ENCODE peak calls at places on chromosomes 5 and 9, in ten cellular contexts. A is GM12865, N is tibial nerve, B is upper lobe of right lung, S is esophagus squamous epithelium, H is fibroblast of lung, R is cardiac muscle cell, Z is D721Med, D is nephron progenitor cell, I is neural progenitor cell. O is an unnamed sample.

GRCh38 chr5:154437281-154437965 is 8.4 kb upstream of the SAP30L start:
- DNase-seq in A (no peak), N (no peak), B (no peak), S (no peak), H (no peak), R (no peak), Z (no peak), D (no peak), I (no peak), O (no peak)

GRCh38 chr9:91677354-91677753 is 253.7 kb upstream of the NFIL3 start:
- DNase-seq in A (no peak), N (no peak), B (no peak), S (no peak), H (peak), R (peak), Z (no peak), D (no peak), I (no peak), O (no peak)

GRCh38 chr9:100992632-100993031 is 35.9 kb upstream of the PLPPR1 start:
- DNase-seq in A (no peak), N (no peak), B (no peak), S (no peak), H (no peak), R (no peak), Z (no peak), D (no peak), I (no peak), O (no peak)

GRCh38 chr5:112024769-112025168 is 267.8 kb upstream of the NREP start:
- DNase-seq in A (peak), N (no peak), B (no peak), S (no peak), H (no peak), R (no peak), Z (no peak), D (no peak), I (no peak), O (no peak)

GRCh38 chr5:9358961-9359686 is 186.8 kb downstream of the SEMA5A start:
- DNase-seq in A (no peak), N (no peak), B (no peak), S (no peak), H (peak), R (peak), Z (no peak), D (no peak), I (no peak), O (no peak)

GRCh38 chr5:103612545-103612944 is 50.0 kb upstream of the NUDT12 start:
- DNase-seq in A (no peak), N (no peak), B (no peak), S (no peak), H (no peak), R (no peak), Z (no peak), D (no peak), I (no peak), O (no peak)

GRCh38 chr9:121194730-121195129 is 6.9 kb downstream of the RAB14 start:
- DNase-seq in A (no peak), N (no peak), B (no peak), S (no peak), H (no peak), R (no peak), Z (no peak), D (no peak), I (no peak), O (no peak)

GRCh38 chr5:68942169-68942568 is 151.6 kb upstream of the SLC30A5 start:
- DNase-seq in A (no peak), N (no peak), B (no peak), S (no peak), H (no peak), R (no peak), Z (no peak), D (no peak), I (no peak), O (no peak)

GRCh38 chr9:127447416-127448111 is 3.6 kb downstream of the RPL12 start:
- DNase-seq in A (no peak), N (no peak), B (no peak), S (no peak), H (peak), R (no peak), Z (no peak), D (no peak), I (no peak), O (no peak)

GRCh38 chr9:120711841-120712538 is 2.3 kb downstream of the MEGF9 start:
- DNase-seq in A (peak), N (no peak), B (no peak), S (no peak), H (no peak), R (no peak), Z (no peak), D (no peak), I (no peak), O (no peak)

GRCh38 chr5:68395844-68396523 is 180.4 kb downstream of the PIK3R1 start:
- DNase-seq in A (no peak), N (no peak), B (no peak), S (no peak), H (no peak), R (no peak), Z (no peak), D (no peak), I (no peak), O (no peak)

GRCh38 chr5:53368516-53368915 is 111.9 kb upstream of the FST start:
- DNase-seq in A (no peak), N (no peak), B (no peak), S (no peak), H (peak), R (no peak), Z (no peak), D (no peak), I (no peak), O (no peak)

GRCh38 chr5:1723476-1723875 is 76.2 kb downstream of the MRPL36 start:
- DNase-seq in A (no peak), N (no peak), B (peak), S (no peak), H (no peak), R (no peak), Z (no peak), D (peak), I (no peak), O (no peak)

GRCh38 chr9:22203371-22204138 is 194.4 kb upstream of the CDKN2B start:
- DNase-seq in A (no peak), N (no peak), B (no peak), S (no peak), H (peak), R (peak), Z (no peak), D (no peak), I (no peak), O (no peak)

GRCh38 chr5:107395632-107396350 is 274.9 kb downstream of the EFNA5 start:
- DNase-seq in A (peak), N (no peak), B (no peak), S (no peak), H (peak), R (no peak), Z (no peak), D (no peak), I (no peak), O (no peak)

GRCh38 chr9:37167456-37167855 is 47.1 kb downstream of the ZCCHC7 start:
- DNase-seq in A (no peak), N (no peak), B (no peak), S (no peak), H (peak), R (no peak), Z (no peak), D (no peak), I (no peak), O (no peak)

GRCh38 chr5:32707394-32707997 is 3.6 kb upstream of the NPR3 start:
- DNase-seq in A (peak), N (no peak), B (no peak), S (no peak), H (peak), R (peak), Z (no peak), D (no peak), I (peak), O (peak)

GRCh38 chr5:122882836-122883235 is 37.4 kb downstream of the SNX24 start:
- DNase-seq in A (no peak), N (no peak), B (no peak), S (no peak), H (peak), R (peak), Z (no peak), D (no peak), I (no peak), O (no peak)

GRCh38 chr5:67747096-67747495 is 468.5 kb upstream of the PIK3R1 start:
- DNase-seq in A (no peak), N (no peak), B (no peak), S (no peak), H (no peak), R (no peak), Z (no peak), D (no peak), I (no peak), O (no peak)

GRCh38 chr5:90294604-90295003 is 115.0 kb downstream of the CETN3 start:
- DNase-seq in A (no peak), N (no peak), B (no peak), S (no peak), H (no peak), R (no peak), Z (no peak), D (no peak), I (no peak), O (no peak)

GRCh38 chr5:129962506-129962905 is 58.2 kb downstream of the CHSY3 start:
- DNase-seq in A (no peak), N (no peak), B (no peak), S (no peak), H (no peak), R (no peak), Z (no peak), D (no peak), I (no peak), O (no peak)

GRCh38 chr9:69643098-69643497 is 29.1 kb downstream of the APBA1 start:
- DNase-seq in A (no peak), N (no peak), B (no peak), S (no peak), H (no peak), R (no peak), Z (no peak), D (no peak), I (no peak), O (no peak)

GRCh38 chr5:158553195-158553945 is 546.3 kb downstream of the EBF1 start:
- DNase-seq in A (no peak), N (no peak), B (no peak), S (no peak), H (peak), R (peak), Z (no peak), D (no peak), I (no peak), O (no peak)

DNA sequence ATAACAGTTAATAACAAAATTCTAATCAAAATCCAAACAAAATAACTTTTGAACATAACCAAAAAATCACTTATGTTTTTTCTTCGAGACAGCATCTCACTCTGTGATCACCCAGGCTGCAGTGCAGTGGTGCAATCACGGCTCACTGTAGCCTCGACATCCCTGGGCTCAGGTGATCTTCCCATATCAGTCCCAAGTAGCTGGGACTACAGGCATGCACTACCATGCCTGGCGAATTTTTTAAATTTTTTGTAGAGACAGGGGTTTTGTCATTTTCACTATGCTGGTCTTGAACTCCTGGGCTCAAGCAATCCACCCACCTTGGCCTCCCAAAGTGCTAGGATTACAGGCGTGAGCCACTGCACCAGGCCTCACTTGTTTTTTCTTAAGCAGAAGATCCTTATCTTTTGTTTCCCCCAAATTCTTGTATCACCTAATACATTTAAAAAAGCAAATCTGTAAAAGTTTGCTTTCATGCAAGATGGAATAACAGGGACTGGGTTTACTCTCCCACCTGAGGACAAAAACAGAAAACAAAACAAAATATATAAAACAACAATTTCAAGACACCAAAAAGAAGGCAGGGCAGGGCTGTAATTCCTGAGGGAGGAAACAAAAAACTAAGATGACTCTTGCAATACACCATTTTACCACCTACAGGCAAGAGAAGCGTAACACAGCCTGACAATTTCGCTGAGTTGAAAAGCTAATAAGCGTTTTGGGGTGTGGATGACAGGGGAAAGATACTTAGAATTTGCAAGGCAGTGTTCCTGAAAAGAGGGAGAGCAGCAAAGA is 71.4 kb downstream of the RAPGEF6 start:
- DNase-seq in A (no peak), N (no peak), B (no peak), S (no peak), H (no peak), R (no peak), Z (no peak), D (no peak), I (peak), O (no peak)
- TF ChIP-seq CTCF in A (no peak), N (no peak), B (no peak), S (no peak), H (no peak), R (no peak), Z (no peak), D (no peak), I (peak), O (peak)

GRCh38 chr9:504921-505821 is 290.5 kb downstream of the DOCK8 start:
- DNase-seq in A (peak), N (no peak), B (peak), S (no peak), H (peak), R (peak), Z (no peak), D (peak), I (peak), O (peak)

GRCh38 chr9:503331-503730 is 288.7 kb downstream of the DOCK8 start:
- DNase-seq in A (no peak), N (no peak), B (no peak), S (no peak), H (no peak), R (no peak), Z (no peak), D (no peak), I (no peak), O (no peak)

GRCh38 chr9:503881-504852 is 289.5 kb downstream of the DOCK8 start:
- DNase-seq in A (peak), N (peak), B (peak), S (no peak), H (peak), R (peak), Z (peak), D (peak), I (peak), O (peak)
- TF ChIP-seq CTCF in A (peak), N (peak), B (peak), S (no peak), H (peak), R (peak), Z (peak), D (no peak), I (peak), O (peak)

DNA sequence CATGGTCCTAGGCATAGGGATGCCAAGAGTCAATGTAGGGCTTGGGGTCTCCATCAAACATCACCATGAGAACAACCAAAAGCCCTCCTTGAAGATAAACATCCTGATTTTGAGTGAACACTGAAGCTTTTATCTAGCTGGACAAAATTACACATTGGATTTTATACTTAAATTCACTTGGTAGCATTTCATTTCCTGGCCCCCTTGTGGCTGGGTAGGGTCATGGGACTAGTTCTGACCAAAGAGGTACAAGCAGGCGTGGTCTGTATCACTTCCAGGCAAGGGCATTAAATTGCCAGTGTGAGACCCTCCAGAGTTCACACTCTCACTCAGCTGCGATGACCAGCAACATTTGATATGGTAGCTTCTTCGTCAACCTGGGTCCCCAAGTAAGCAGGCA is 320.3 kb downstream of the ACTL7B start:
- DNase-seq in A (peak), N (no peak), B (no peak), S (no peak), H (no peak), R (no peak), Z (no peak), D (no peak), I (peak), O (peak)
- TF ChIP-seq CTCF in A (peak), N (peak), B (peak), S (no peak), H (peak), R (peak), Z (peak), D (peak), I (peak), O (peak)

DNA sequence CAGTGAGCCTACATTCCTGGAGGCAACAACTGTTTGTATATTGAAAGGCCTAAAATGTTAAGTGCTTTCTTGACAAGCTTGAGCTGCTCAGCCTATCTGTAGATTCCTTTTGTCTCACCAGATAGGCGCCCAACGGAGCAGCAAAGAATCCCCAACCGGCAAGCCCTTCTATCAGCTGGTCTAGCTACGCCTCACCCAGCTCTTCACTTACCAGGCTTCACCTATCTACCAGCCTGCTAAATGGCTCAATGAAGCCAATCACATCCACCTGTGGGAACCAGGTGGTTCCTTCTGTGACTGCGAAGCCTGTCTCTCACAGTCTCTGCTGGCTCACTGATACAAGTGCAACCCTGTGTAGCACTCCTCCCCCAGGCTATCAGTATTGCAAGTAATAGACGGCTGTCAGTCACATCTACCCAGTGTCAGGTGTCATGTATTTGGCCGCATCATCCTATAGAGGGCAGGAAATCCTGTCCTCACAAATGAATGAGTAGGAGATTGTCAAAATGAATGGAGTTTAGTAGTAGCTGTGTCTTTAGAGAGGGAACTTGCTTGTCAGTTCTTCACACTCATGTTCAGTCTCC is 170.4 kb upstream of the MRPS30 start:
- DNase-seq in A (no peak), N (no peak), B (no peak), S (no peak), H (no peak), R (no peak), Z (no peak), D (no peak), I (peak), O (no peak)
- TF ChIP-seq CTCF in A (no peak), N (no peak), B (no peak), S (no peak), H (no peak), R (no peak), Z (no peak), D (no peak), I (no peak), O (no peak)

O was measured in neural crest cell.